ENCODE peak calls at places on chromosome 16, in six cellular contexts. T is tibial nerve, S is stomach, Q is tibial artery, H is iPS DF 6.9, L is ovary. V is an unnamed sample. For H3K4me1, the result is how much of the 10 kb centered on the place peaks cover.

GRCh38 chr16:4273858-4274291 is 1.1 kb upstream of the TFAP4 start:
- DNase-seq in S (peak), L (peak), Q (peak), H (no peak), T (no peak), V (no peak)

GRCh38 chr16:53090591-53091507 is 36.1 kb downstream of the CHD9 start:
- DNase-seq in H (no peak), Q (peak), S (peak), T (peak), L (peak), V (no peak)

GRCh38 chr16:77956231-77956630 is 66.1 kb upstream of the CLEC3A start:
- DNase-seq in Q (no peak), T (no peak), L (no peak), S (no peak), H (no peak), V (no peak)

GRCh38 chr16:81723098-81723723 is 55.9 kb upstream of the PLCG2 start:
- DNase-seq in S (no peak), Q (no peak), H (no peak), T (peak), L (no peak), V (peak)

GRCh38 chr16:53822936-53823529 is 119.1 kb downstream of the FTO start:
- DNase-seq in Q (no peak), L (no peak), T (no peak), S (no peak), H (no peak), V (peak)

GRCh38 chr16:28168991-28169554 is 42.7 kb downstream of the XPO6 start:
- DNase-seq in L (no peak), T (no peak), H (no peak), Q (no peak), S (no peak), V (peak)

GRCh38 chr16:54817432-54817831 is 113.2 kb upstream of the IRX5 start:
- DNase-seq in L (no peak), H (no peak), S (peak), Q (no peak), T (no peak), V (no peak)

GRCh38 chr16:354971-355441 is 2.5 kb upstream of the AXIN1 start:
- DNase-seq in H (no peak), T (no peak), Q (no peak), L (no peak), S (no peak), V (no peak)

GRCh38 chr16:16887193-16887592 is 508.3 kb downstream of the NPIPA7 start:
- DNase-seq in S (no peak), T (no peak), L (no peak), H (no peak), Q (no peak), V (no peak)
- H3K4me1 ChIP-seq in S (under half), T (under half), L (under half), H (under half), Q (under half), V (under half)

GRCh38 chr16:64167851-64168770 is 953.8 kb downstream of the CDH11 start:
- DNase-seq in H (no peak), Q (no peak), S (no peak), L (no peak), T (no peak), V (no peak)

GRCh38 chr16:64172191-64172590 is 949.7 kb downstream of the CDH11 start:
- DNase-seq in L (no peak), T (no peak), H (no peak), Q (no peak), S (no peak), V (no peak)

GRCh38 chr16:64174327-64174726 is 947.5 kb downstream of the CDH11 start:
- DNase-seq in L (no peak), T (no peak), S (no peak), Q (no peak), H (no peak), V (no peak)

DNA sequence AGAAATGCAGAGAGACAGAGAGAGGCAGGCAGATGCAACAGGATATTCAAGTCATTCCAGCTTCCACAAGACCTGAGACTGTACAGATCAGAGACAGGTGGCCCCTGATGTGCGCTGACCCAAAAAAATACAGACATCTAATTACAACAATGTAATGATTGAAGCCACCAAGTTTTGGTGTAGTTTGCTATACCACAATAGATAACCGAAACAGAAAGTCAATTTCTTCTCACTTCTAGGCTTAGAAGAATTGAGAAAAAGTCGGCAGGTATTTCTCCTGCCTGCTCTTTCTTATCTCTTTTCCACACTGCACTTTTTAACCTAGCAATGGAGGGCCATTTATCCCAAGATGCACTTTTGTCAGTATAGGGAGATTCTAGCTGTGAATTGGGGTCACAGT is 949.2 kb downstream of the CDH11 start:
- DNase-seq in S (no peak), H (no peak), Q (no peak), T (no peak), L (no peak), V (no peak)
- H3K4me3 ChIP-seq in S (no peak), H (no peak), Q (no peak), T (no peak), L (no peak), V (no peak)

GRCh38 chr16:72224260-72224768 is 52.4 kb upstream of the PMFBP1 start:
- DNase-seq in Q (no peak), S (no peak), T (no peak), L (no peak), H (no peak), V (no peak)
- H3K27ac ChIP-seq in Q (no peak), S (no peak), T (no peak), L (no peak), H (no peak), V (no peak)

DNA sequence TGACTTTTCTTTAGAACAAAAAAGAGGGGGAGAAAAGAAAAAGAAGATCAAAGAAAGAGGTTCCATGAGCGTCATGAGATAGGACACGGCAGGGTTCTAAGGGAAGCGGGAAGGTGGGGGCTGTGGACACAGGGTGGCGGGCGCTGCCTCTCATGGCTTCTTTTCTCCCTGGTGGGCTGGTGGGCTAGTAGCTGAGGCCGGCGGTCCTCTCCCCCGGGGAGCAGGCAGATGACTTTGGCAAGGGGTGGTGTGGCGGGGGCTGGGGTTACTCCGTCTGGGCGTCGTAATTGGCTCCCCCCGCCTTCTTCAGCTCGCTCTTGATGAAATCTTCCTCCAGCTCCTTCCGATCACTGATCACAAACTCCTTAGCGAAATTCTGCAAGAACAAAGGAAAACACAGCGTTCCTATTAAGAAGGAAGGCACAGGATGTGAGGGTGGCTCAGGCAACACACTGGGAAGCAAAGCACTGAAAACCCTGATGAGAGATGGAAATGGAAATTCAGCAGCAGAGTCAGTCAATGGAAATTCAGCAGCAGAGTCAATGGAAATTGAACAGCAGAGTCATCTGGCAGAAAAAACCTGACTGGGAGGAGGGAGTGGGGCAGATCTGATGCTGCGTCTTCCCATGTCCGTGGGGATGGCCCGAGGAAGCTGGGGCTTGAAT is 51.2 kb downstream of the COTL1 start:
- DNase-seq in S (no peak), Q (no peak), L (no peak), H (no peak), T (no peak), V (no peak)
- H3K4me1 ChIP-seq in S (half or more), Q (under half), L (under half), H (under half), T (under half), V (under half)

DNA sequence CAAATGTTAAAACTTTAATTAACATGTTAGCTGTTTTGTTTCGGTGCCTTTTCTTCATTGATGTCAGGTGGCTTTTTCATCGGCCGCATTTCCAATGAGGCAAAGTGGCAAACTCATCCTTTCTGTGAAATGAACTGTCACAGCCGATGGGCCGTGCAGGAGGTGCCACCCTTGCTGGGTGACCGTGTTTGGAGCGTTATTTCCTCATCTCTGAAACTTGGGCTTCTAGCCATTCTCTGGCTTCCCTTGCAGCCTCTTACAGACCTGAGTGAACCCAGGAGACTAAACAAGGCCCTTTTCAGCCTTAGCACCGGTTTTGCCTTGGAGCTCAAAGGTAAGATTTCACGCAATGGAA is 42.2 kb upstream of the PRSS54 start:
- DNase-seq in H (no peak), T (no peak), Q (no peak), L (no peak), S (no peak), V (no peak)
- H3K4me3 ChIP-seq in H (no peak), T (no peak), Q (no peak), L (peak), S (peak), V (peak)

DNA sequence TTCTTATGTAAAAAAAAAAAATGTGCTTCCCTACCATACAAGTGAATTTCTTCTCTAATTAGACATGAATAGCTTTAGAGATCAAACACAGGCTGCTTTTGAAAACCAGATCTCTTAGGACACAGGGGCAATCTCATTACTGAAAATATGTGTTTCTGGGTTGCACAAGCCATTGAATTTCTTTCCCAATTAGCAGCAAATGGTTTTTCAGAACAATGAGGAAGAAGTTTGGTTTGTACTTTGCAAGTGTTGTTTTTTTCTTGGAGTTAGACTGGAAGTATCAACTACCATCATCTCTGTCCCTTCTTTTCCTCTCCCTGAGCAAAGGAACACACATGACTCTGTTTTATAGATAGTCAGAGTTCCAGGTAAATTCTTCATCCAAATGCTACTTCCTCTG is 5.6 kb upstream of the ANKS4B start:
- DNase-seq in T (no peak), L (no peak), S (no peak), Q (no peak), H (no peak), V (no peak)
- H3K27ac ChIP-seq in T (no peak), L (no peak), S (no peak), Q (no peak), H (no peak), V (no peak)

DNA sequence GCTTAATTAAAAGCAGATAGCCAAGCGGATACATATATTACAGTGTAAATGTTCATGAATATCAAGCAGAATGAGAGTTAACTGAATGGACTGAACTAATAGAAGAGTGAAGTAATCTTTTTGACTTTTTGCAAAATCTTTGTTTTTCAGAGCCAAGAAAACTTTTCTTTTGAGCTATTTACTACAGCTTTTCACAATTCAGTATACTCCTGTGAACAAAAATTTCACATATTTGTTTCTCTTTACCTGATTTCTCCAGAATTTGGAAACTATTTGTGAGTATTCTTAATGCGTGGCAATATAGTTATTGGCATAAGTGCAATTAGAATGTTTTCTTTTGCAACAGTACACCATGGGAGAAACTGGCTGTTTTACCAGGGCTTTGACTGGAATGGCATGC is 9.1 kb upstream of the DUXB start:
- DNase-seq in Q (no peak), H (no peak), L (no peak), S (no peak), T (no peak), V (no peak)
- H3K4me1 ChIP-seq in Q (under half), H (under half), L (under half), S (under half), T (under half), V (under half)

GRCh38 chr16:1712791-1713261 is 6.8 kb downstream of the MAPK8IP3 start:
- DNase-seq in L (peak), H (no peak), S (no peak), Q (no peak), T (no peak), V (no peak)
- H3K4me3 ChIP-seq in L (no peak), H (no peak), S (no peak), Q (no peak), T (no peak), V (no peak)

GRCh38 chr16:30429678-30430427 is at the start of gene DCTPP1:
- DNase-seq in H (peak), T (peak), L (peak), S (peak), Q (peak), V (peak)
- H3K27ac ChIP-seq in H (no peak), T (peak), L (peak), S (peak), Q (peak), V (peak)